ENCODE peak calls at places on chromosomes 3 and 15, in six cellular contexts. W is GM03348, A is NCI-H1092, S is NCI-H2107, Q is NCI-H510A treated with DMSO at 0.1 percent for 48 hours, V is NCI-H1694. R is an unnamed sample.

GRCh38 chr15:72907733-72908132 is 124.2 kb upstream of the ADPGK start:
- DNase-seq in W (no peak), V (no peak), Q (no peak), S (no peak), A (no peak), R (no peak)

GRCh38 chr15:101063891-101064794 is 145.0 kb downstream of the LRRK1 start:
- DNase-seq in V (no peak), Q (no peak), A (no peak), W (no peak), S (no peak), R (no peak)

GRCh38 chr3:25938566-25939325 is 148.9 kb downstream of the OXSM start:
- DNase-seq in W (no peak), A (no peak), S (no peak), Q (peak), V (no peak), R (no peak)

GRCh38 chr3:32340639-32341365 is 50.9 kb upstream of the CMTM7 start:
- DNase-seq in W (no peak), S (no peak), A (no peak), Q (no peak), V (no peak), R (no peak)

GRCh38 chr15:31332020-31332680 is 5.5 kb downstream of the KLF13 start:
- DNase-seq in W (no peak), Q (no peak), V (no peak), A (no peak), S (no peak), R (no peak)

GRCh38 chr15:75228787-75229186 is 27.1 kb downstream of the C15orf39 start:
- DNase-seq in V (no peak), A (no peak), W (no peak), Q (no peak), S (no peak), R (no peak)

GRCh38 chr3:151217208-151217607 is 14.2 kb upstream of the GPR171 start:
- DNase-seq in V (no peak), A (no peak), W (no peak), Q (no peak), S (no peak), R (no peak)

GRCh38 chr15:78796510-78796909 is 14.8 kb downstream of the ADAMTS7 start:
- DNase-seq in Q (no peak), W (no peak), A (no peak), V (no peak), S (no peak), R (no peak)

GRCh38 chr3:55860040-55860439 is 372.9 kb upstream of the WNT5A start:
- DNase-seq in V (no peak), Q (no peak), S (no peak), W (no peak), A (peak), R (no peak)

GRCh38 chr3:127678611-127679533 is 6.1 kb downstream of the ABTB1 start:
- DNase-seq in A (no peak), V (no peak), Q (no peak), W (no peak), S (no peak), R (no peak)

GRCh38 chr3:157379741-157380140 is 56.9 kb upstream of the PTX3 start:
- DNase-seq in S (no peak), V (no peak), Q (no peak), A (no peak), W (no peak), R (no peak)

GRCh38 chr3:166223120-166223519 is 385.9 kb upstream of the BCHE start:
- DNase-seq in V (no peak), A (no peak), S (no peak), Q (no peak), W (no peak), R (no peak)

GRCh38 chr15:44719293-44719999 is 8.1 kb downstream of the B2M start:
- DNase-seq in S (no peak), V (no peak), Q (peak), W (no peak), A (no peak), R (no peak)

GRCh38 chr15:41503669-41504010 is 10.0 kb downstream of the ITPKA start:
- DNase-seq in W (no peak), Q (no peak), S (no peak), A (no peak), V (no peak), R (no peak)

GRCh38 chr15:89335289-89336041 is 841 bp upstream of the POLG start:
- DNase-seq in Q (peak), V (no peak), A (no peak), S (no peak), W (no peak), R (no peak)